ENCODE peak calls at places on chromosomes 4 and X, in six cellular contexts. Z is uterus; P is stimulated activated CD8-positive, alpha-beta memory T cell treated with anti-CD3 and anti-CD28 coated beads, Interleukin-4, amount 100 ng/mL, for 4 hours; Y is astrocyte; L is fibroblast of pulmonary artery; N is ureter. B is an unnamed sample.

GRCh38 chr4:119050501-119051090 is 85.0 kb upstream of the MYOZ2 start:
- DNase-seq in Z (no peak), P (no peak), Y (peak), L (no peak), N (no peak), B (no peak)

GRCh38 chr4:48962636-48963035 is 23.4 kb upstream of the CWH43 start:
- DNase-seq in Z (no peak), P (no peak), Y (no peak), L (no peak), N (no peak), B (no peak)

GRCh38 chr4:3408793-3409330 is 32.9 kb upstream of the HGFAC start:
- DNase-seq in Z (peak), P (no peak), Y (no peak), L (no peak), N (no peak), B (no peak)

GRCh38 chr4:60724623-60725022 is 475.5 kb upstream of the ADGRL3 start:
- DNase-seq in Z (peak), P (no peak), Y (peak), L (peak), N (no peak), B (no peak)

GRCh38 chrX:109934434-109934833 is 68.5 kb upstream of the TMEM164 start:
- DNase-seq in Z (no peak), P (no peak), Y (peak), L (peak), N (no peak), B (no peak)

GRCh38 chr4:4721636-4722035 is 137.8 kb upstream of the MSX1 start:
- DNase-seq in Z (no peak), P (no peak), Y (no peak), L (no peak), N (no peak), B (no peak)

GRCh38 chr4:184732126-184732525 is 1.8 kb downstream of the CENPU start:
- DNase-seq in Z (no peak), P (no peak), Y (peak), L (no peak), N (no peak), B (no peak)

GRCh38 chr4:87240341-87240740 is 19.9 kb upstream of the KLHL8 start:
- DNase-seq in Z (no peak), P (no peak), Y (no peak), L (no peak), N (no peak), B (no peak)

GRCh38 chr4:104490096-104490769 is 4.5 kb downstream of the CXXC4 start:
- DNase-seq in Z (no peak), P (no peak), Y (peak), L (no peak), N (no peak), B (no peak)

GRCh38 chr4:8472689-8473197 is 32.2 kb downstream of the TRMT44 start:
- DNase-seq in Z (peak), P (no peak), Y (peak), L (peak), N (no peak), B (no peak)

GRCh38 chr4:4339504-4340085 is 47.3 kb upstream of the NSG1 start:
- DNase-seq in Z (no peak), P (no peak), Y (no peak), L (peak), N (no peak), B (no peak)

GRCh38 chr4:152278505-152279301 is 257.2 kb downstream of the FBXW7 start:
- DNase-seq in Z (no peak), P (no peak), Y (no peak), L (no peak), N (peak), B (no peak)

GRCh38 chr4:151297170-151297569 is 20.2 kb downstream of the PRSS48 start:
- DNase-seq in Z (no peak), P (no peak), Y (no peak), L (no peak), N (no peak), B (no peak)

GRCh38 chrX:136047969-136048368 is 62.7 kb downstream of the SLC9A6 start:
- DNase-seq in Z (no peak), P (no peak), Y (peak), L (no peak), N (no peak), B (no peak)

GRCh38 chrX:39163585-39163984 is 362.3 kb downstream of the MID1IP1 start:
- DNase-seq in Z (no peak), P (no peak), Y (no peak), L (no peak), N (no peak), B (no peak)

B was measured in activated T-helper 9 cell treated with anti-CD3 and anti-CD28 coated beads, Interleukin-2, amount 50 U/mL, for 16 hours.